ENCODE peak calls at places on chromosome 5, in seven cellular contexts. Q, U, F, M, V, N and Z are unnamed samples.

GRCh38 chr5:137735531-137736284 is at the start of gene KLHL3:
- DNase-seq in Q (peak; percentile 48), U (peak; percentile 61), F (peak; percentile 29), M (peak; percentile 58), V (peak; percentile 66), N (peak; percentile 11), Z (peak; percentile 66)

GRCh38 chr5:180848878-180849277 is 12.2 kb downstream of the ZFP62 start:
- DNase-seq in Q (no peak), U (no peak), F (no peak), M (no peak), V (no peak), N (no peak), Z (no peak)

GRCh38 chr5:51387854-51388320 is 4.6 kb downstream of the ISL1 start:
- DNase-seq in Q (no peak), U (no peak), F (no peak), M (peak; percentile 44), V (no peak), N (no peak), Z (no peak)

GRCh38 chr5:45132972-45133371 is 324.2 kb downstream of the MRPS30 start:
- DNase-seq in Q (no peak), U (no peak), F (no peak), M (no peak), V (no peak), N (no peak), Z (no peak)

GRCh38 chr5:92838253-92838652 is 742.8 kb downstream of the NR2F1-AS1 start:
- DNase-seq in Q (no peak), U (no peak), F (no peak), M (no peak), V (no peak), N (no peak), Z (no peak)

GRCh38 chr5:132099073-132099748 is 25.6 kb downstream of the CSF2 start:
- DNase-seq in Q (no peak), U (no peak), F (no peak), M (no peak), V (no peak), N (no peak), Z (no peak)

GRCh38 chr5:16929347-16929746 is 6.7 kb downstream of the MYO10 start:
- DNase-seq in Q (no peak), U (no peak), F (no peak), M (no peak), V (no peak), N (no peak), Z (no peak)

GRCh38 chr5:40734986-40735385 is 20.8 kb downstream of the TTC33 start:
- DNase-seq in Q (no peak), U (no peak), F (no peak), M (no peak), V (no peak), N (no peak), Z (no peak)

GRCh38 chr5:167530548-167530947 is 760.9 kb upstream of the WWC1 start:
- DNase-seq in Q (no peak), U (no peak), F (no peak), M (no peak), V (peak; percentile 27), N (no peak), Z (no peak)

GRCh38 chr5:68557162-68557936 is 341.8 kb downstream of the PIK3R1 start:
- DNase-seq in Q (no peak), U (no peak), F (no peak), M (no peak), V (no peak), N (no peak), Z (no peak)